ENCODE peak calls at places on chromosomes 5 and 9, in five cellular contexts. G is activated CD4-positive, alpha-beta T cell treated with anti-CD3 and anti-CD28 coated beads for 4 hours; S is psoas muscle; R is hepatic stellate cell; P is stimulated activated CD4-positive, alpha-beta T cell treated with anti-CD3 and anti-CD28 coated beads, Interleukin-12 subunit alpha, Interleukin-12 subunit beta, amount 100 ng/mL, for 4 hours. E is an unnamed sample.

GRCh38 chr5:113044776-113045175 is 68.2 kb downstream of the DCP2 start:
- DNase-seq in G (no peak), S (no peak), R (no peak), P (no peak), E (no peak)

GRCh38 chr9:87647114-87647513 is 78.8 kb upstream of the CTSL start:
- DNase-seq in G (no peak), S (no peak), R (no peak), P (no peak), E (no peak)

GRCh38 chr5:74543162-74543995 is 97.1 kb downstream of the ENC1 start:
- DNase-seq in G (no peak), S (peak; percentile 35), R (peak; percentile 63), P (no peak), E (peak; percentile 90)

GRCh38 chr5:3911111-3911510 is 315.5 kb downstream of the IRX1 start:
- DNase-seq in G (no peak), S (no peak), R (no peak), P (no peak), E (no peak)

GRCh38 chr9:136651859-136652258 is 10.9 kb upstream of the EGFL7 start:
- DNase-seq in G (no peak), S (no peak), R (no peak), P (no peak), E (no peak)

GRCh38 chr9:2576631-2577030 is 45.0 kb upstream of the VLDLR start:
- DNase-seq in G (no peak), S (no peak), R (no peak), P (no peak), E (no peak)

GRCh38 chr5:16976625-16977008 is 40.5 kb upstream of the MYO10 start:
- DNase-seq in G (no peak), S (no peak), R (no peak), P (no peak), E (no peak)

GRCh38 chr9:81479573-81479972 is 209.8 kb downstream of the TLE1 start:
- DNase-seq in G (no peak), S (no peak), R (no peak), P (no peak), E (no peak)

E was measured in HFFc6.